ENCODE peak calls at places on chromosomes 12 and 14, in seven cellular contexts. L is HEK293T, O is mesendoderm, J is memory B cell, Y is neural progenitor cell, W is RWPE1, R is EL. B is an unnamed sample.

GRCh38 chr12:54046809-54047159 is 6.9 kb upstream of the HOXC4 start:
- DNase-seq in L (no peak), O (no peak), J (no peak), Y (no peak), W (no peak), R (no peak), B (no peak)

GRCh38 chr12:124428136-124428791 is 133.4 kb downstream of the RFLNA start:
- DNase-seq in L (no peak), O (no peak), J (no peak), Y (no peak), W (no peak), R (peak), B (no peak)

GRCh38 chr14:30322819-30323218 is 236.1 kb upstream of the G2E3 start:
- DNase-seq in L (no peak), O (no peak), J (no peak), Y (no peak), W (no peak), R (no peak), B (no peak)

GRCh38 chr14:89918721-89919120 is 35.8 kb downstream of the EFCAB11 start:
- DNase-seq in L (no peak), O (no peak), J (no peak), Y (no peak), W (no peak), R (no peak), B (no peak)

GRCh38 chr12:69563166-69563762 is 22.0 kb upstream of the CCT2 start:
- DNase-seq in L (no peak), O (no peak), J (no peak), Y (peak), W (no peak), R (no peak), B (no peak)

GRCh38 chr12:40240779-40241178 is 16.0 kb downstream of the LRRK2 start:
- DNase-seq in L (no peak), O (no peak), J (no peak), Y (no peak), W (no peak), R (no peak), B (no peak)

GRCh38 chr12:105418821-105419291 is 88.4 kb downstream of the C12orf75 start:
- DNase-seq in L (no peak), O (peak), J (no peak), Y (no peak), W (no peak), R (peak), B (no peak)

GRCh38 chr12:58757422-58757821 is 162.9 kb downstream of the LRIG3 start:
- DNase-seq in L (no peak), O (no peak), J (no peak), Y (no peak), W (no peak), R (peak), B (no peak)

GRCh38 chr12:2739069-2739468 is 55.7 kb upstream of the FKBP4 start:
- DNase-seq in L (no peak), O (no peak), J (no peak), Y (no peak), W (no peak), R (no peak), B (no peak)

GRCh38 chr12:117155278-117156060 is 34.8 kb downstream of the FBXO21 start:
- DNase-seq in L (peak), O (peak), J (peak), Y (peak), W (peak), R (peak), B (no peak)

GRCh38 chr14:69620211-69620611 is 8.8 kb downstream of the SUSD6 start:
- DNase-seq in L (no peak), O (no peak), J (no peak), Y (no peak), W (no peak), R (no peak), B (no peak)

GRCh38 chr14:61510736-61511557 is 184.4 kb upstream of the HIF1A start:
- DNase-seq in L (no peak), O (no peak), J (no peak), Y (no peak), W (no peak), R (no peak), B (peak)

GRCh38 chr12:111396726-111397445 is 8.8 kb upstream of the SH2B3 start:
- DNase-seq in L (peak), O (peak), J (peak), Y (peak), W (peak), R (peak), B (peak)

GRCh38 chr14:24829862-24830261 is 195.9 kb upstream of the GZMB start:
- DNase-seq in L (no peak), O (no peak), J (no peak), Y (no peak), W (no peak), R (no peak), B (no peak)

GRCh38 chr14:78612666-78613065 is 442.5 kb downstream of the NRXN3 start:
- DNase-seq in L (no peak), O (no peak), J (no peak), Y (no peak), W (no peak), R (no peak), B (no peak)

GRCh38 chr14:79605863-79606262 is 605.4 kb downstream of the DIO2 start:
- DNase-seq in L (no peak), O (no peak), J (no peak), Y (peak), W (no peak), R (no peak), B (no peak)

GRCh38 chr12:124617615-124618014 is 50.2 kb upstream of the NCOR2 start:
- DNase-seq in L (no peak), O (no peak), J (no peak), Y (peak), W (no peak), R (no peak), B (no peak)

GRCh38 chr12:52860102-52860838 is 11.5 kb upstream of the KRT78 start:
- DNase-seq in L (no peak), O (peak), J (no peak), Y (no peak), W (peak), R (peak), B (no peak)

GRCh38 chr12:90908465-90908864 is 46.5 kb downstream of the CCER1 start:
- DNase-seq in L (no peak), O (no peak), J (no peak), Y (peak), W (peak), R (peak), B (no peak)

GRCh38 chr14:21220874-21221477 is 48.3 kb downstream of the HNRNPC start:
- DNase-seq in L (no peak), O (no peak), J (no peak), Y (no peak), W (no peak), R (no peak), B (no peak)

GRCh38 chr12:62802981-62803380 is 132.0 kb downstream of the PPM1H start:
- DNase-seq in L (peak), O (peak), J (no peak), Y (no peak), W (no peak), R (peak), B (no peak)

GRCh38 chr14:94412671-94413638 is 24.6 kb upstream of the SERPINA1 start:
- DNase-seq in L (no peak), O (peak), J (no peak), Y (no peak), W (no peak), R (no peak), B (no peak)

GRCh38 chr12:50220357-50221061 is 53.3 kb upstream of the CERS5 start:
- DNase-seq in L (no peak), O (peak), J (no peak), Y (peak), W (peak), R (peak), B (no peak)

GRCh38 chr12:9124346-9125031 is 8.8 kb upstream of the A2M start:
- DNase-seq in L (no peak), O (no peak), J (no peak), Y (no peak), W (no peak), R (no peak), B (no peak)

GRCh38 chr14:51873221-51873893 is 12.9 kb downstream of the GNG2 start:
- DNase-seq in L (no peak), O (peak), J (no peak), Y (no peak), W (peak), R (peak), B (no peak)

GRCh38 chr12:6355491-6356373 is 13.9 kb upstream of the TNFRSF1A start:
- DNase-seq in L (no peak), O (peak), J (no peak), Y (no peak), W (no peak), R (no peak), B (no peak)